ENCODE peak calls at places on chromosomes 3 and 15, in six cellular contexts. K is AG09309; I is lower leg skin; G is CD8-positive, alpha-beta T cell; Z is IMR-90; D is AG09319. V is an unnamed sample.

GRCh38 chr3:87873136-87873535 is 185.7 kb downstream of the CGGBP1 start:
- DNase-seq in K (no peak), I (no peak), G (no peak), Z (no peak), D (no peak), V (no peak)

GRCh38 chr15:69016021-69016595 is 1.6 kb downstream of the NOX5 start:
- DNase-seq in K (no peak), I (peak), G (no peak), Z (no peak), D (no peak), V (no peak)

GRCh38 chr3:62622553-62623174 is 249.3 kb upstream of the FEZF2 start:
- DNase-seq in K (no peak), I (no peak), G (no peak), Z (peak), D (peak), V (peak)

GRCh38 chr15:64361259-64361658 is 5.3 kb upstream of the CSNK1G1 start:
- DNase-seq in K (no peak), I (no peak), G (no peak), Z (no peak), D (no peak), V (no peak)

GRCh38 chr3:120095226-120096165 is 1.2 kb upstream of the GSK3B start:
- DNase-seq in K (peak), I (peak), G (peak), Z (peak), D (peak), V (peak)

GRCh38 chr15:40984963-40985362 is 31.7 kb downstream of the CHAC1 start:
- DNase-seq in K (peak), I (peak), G (no peak), Z (peak), D (peak), V (no peak)

GRCh38 chr3:132253262-132253878 is 63.8 kb upstream of the ACP3 start:
- DNase-seq in K (peak), I (no peak), G (no peak), Z (peak), D (peak), V (peak)

GRCh38 chr3:107221856-107222255 is 155.4 kb upstream of the CCDC54 start:
- DNase-seq in K (no peak), I (no peak), G (no peak), Z (peak), D (no peak), V (no peak)

GRCh38 chr3:190366145-190366544 is 21.8 kb upstream of the CLDN16 start:
- DNase-seq in K (no peak), I (no peak), G (no peak), Z (no peak), D (no peak), V (no peak)

GRCh38 chr15:39701988-39702387 is 80.7 kb downstream of the FSIP1 start:
- DNase-seq in K (no peak), I (no peak), G (no peak), Z (no peak), D (no peak), V (no peak)

GRCh38 chr3:152268501-152269422 is at the start of gene MBNL1:
- DNase-seq in K (no peak), I (peak), G (peak), Z (peak), D (no peak), V (peak)

GRCh38 chr3:34176723-34177122 is 378.3 kb downstream of the PDCD6IP start:
- DNase-seq in K (no peak), I (no peak), G (no peak), Z (no peak), D (no peak), V (no peak)

GRCh38 chr3:5122741-5123706 is 932 bp downstream of the ARL8B start:
- DNase-seq in K (no peak), I (peak), G (no peak), Z (peak), D (peak), V (no peak)

GRCh38 chr3:77320514-77320913 is 280.6 kb downstream of the ROBO2 start:
- DNase-seq in K (no peak), I (no peak), G (no peak), Z (peak), D (no peak), V (no peak)

GRCh38 chr15:80749589-80749988 is 29.6 kb upstream of the CEMIP start:
- DNase-seq in K (no peak), I (no peak), G (no peak), Z (peak), D (no peak), V (no peak)

GRCh38 chr3:71559021-71559420 is 24.5 kb downstream of the FOXP1 start:
- DNase-seq in K (no peak), I (no peak), G (no peak), Z (no peak), D (no peak), V (no peak)

GRCh38 chr15:67840747-67841634 is 1.1 kb upstream of the RNU6-1 start:
- DNase-seq in K (no peak), I (no peak), G (no peak), Z (peak), D (no peak), V (no peak)

GRCh38 chr3:165193392-165194268 is 2.6 kb downstream of the SLITRK3 start:
- DNase-seq in K (no peak), I (no peak), G (no peak), Z (no peak), D (no peak), V (no peak)

GRCh38 chr3:52237659-52238172 is 1.2 kb downstream of the TWF2 start:
- DNase-seq in K (peak), I (peak), G (no peak), Z (peak), D (no peak), V (no peak)

GRCh38 chr3:158148218-158148617 is 38.3 kb downstream of the RSRC1 start:
- DNase-seq in K (no peak), I (no peak), G (no peak), Z (peak), D (no peak), V (no peak)

GRCh38 chr3:160981217-160981938 is 123.8 kb downstream of the B3GALNT1 start:
- DNase-seq in K (no peak), I (no peak), G (no peak), Z (no peak), D (no peak), V (no peak)

GRCh38 chr3:126852536-126852935 is 130.4 kb upstream of the PLXNA1 start:
- DNase-seq in K (no peak), I (no peak), G (no peak), Z (no peak), D (no peak), V (no peak)

DNA sequence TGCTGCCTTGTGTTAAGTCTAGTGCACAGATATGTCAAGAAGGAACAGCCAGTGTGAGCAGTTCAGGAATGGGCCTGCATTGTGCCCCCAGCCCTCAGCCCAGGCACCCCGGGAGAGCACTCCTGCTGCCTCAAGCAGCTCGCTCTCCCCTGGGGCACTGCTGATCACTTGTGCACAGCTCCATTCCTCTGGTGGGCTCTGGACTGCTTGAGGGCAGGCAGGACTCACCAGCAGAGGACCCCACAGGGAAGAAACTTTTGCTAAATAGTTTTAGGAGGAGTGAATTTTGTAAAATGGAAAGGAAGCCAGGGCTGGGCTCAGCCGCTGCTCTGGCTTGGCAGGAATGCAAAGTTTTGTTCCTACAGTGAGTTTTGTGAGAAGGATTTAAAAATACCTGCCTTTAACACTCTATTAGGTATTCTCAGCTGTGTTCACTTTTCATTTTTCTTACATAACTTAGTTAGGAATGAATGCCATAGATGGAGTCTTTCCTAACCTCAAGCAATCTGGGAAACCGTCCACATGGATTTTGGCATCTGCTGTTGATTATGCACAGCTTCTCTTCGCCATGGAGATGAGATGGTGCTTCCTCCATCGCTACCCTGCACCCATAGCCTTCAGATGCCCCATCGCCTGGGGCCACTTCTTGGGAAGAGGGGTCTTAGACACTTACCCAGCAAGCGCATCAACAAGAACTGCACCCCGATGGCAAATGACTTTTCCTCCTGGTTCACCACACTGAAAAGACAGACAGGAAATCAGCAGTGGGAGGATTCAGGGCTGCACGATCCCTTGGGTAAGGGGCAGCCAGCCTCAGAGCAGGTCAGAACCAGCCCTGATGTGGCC is 42.3 kb upstream of the RAB6B start:
- DNase-seq in K (peak), I (peak), G (no peak), Z (peak), D (peak), V (no peak)
- TF ChIP-seq CTCF in K (no peak), I (no peak), G (no peak), Z (no peak), D (peak), V (no peak)

GRCh38 chr15:78914027-78914764 is 30.6 kb downstream of the CTSH start:
- DNase-seq in K (no peak), I (peak), G (no peak), Z (no peak), D (no peak), V (no peak)
- TF ChIP-seq CTCF in K (peak), I (no peak), G (no peak), Z (peak), D (peak), V (peak)

GRCh38 chr15:43511012-43511885 is 6.2 kb upstream of the MAP1A start:
- DNase-seq in K (no peak), I (peak), G (no peak), Z (no peak), D (no peak), V (peak)
- TF ChIP-seq CTCF in K (peak), I (no peak), G (no peak), Z (peak), D (peak), V (no peak)

DNA sequence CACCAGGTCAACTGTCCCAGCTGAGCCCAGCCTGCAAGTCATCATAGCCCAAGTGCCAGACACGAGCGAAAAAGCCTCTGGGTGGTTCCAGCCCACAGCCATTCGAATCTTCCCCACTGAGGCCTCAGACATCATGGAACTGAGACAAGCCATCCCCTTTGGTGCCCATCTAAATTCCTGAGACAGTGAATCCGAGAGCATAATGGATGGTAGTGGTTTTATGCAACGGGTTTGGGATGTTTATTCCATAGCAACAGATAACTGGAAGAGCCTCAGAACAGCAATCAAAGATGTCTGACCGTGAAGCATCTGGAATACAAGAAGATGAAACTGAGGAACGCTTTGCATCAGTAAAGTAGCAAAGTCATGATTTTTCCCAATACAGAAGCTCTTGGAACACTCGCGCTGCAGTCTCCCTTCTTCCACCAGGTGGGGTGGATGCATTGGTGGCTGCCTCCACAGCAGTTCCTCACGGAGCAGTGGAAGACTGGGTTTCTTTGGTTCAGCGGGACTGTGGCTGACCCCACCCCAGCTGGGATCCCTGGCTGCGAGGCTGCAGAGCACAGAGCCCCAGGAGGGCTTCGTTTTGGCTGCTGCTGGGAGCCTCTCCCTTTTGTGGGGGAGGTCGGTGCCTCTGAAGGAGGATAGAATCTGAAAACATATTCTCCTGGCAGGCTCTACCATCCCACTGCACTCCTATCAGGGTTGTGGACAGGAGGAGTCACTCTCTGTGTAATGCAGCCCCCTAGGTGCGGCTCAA is 26.4 kb upstream of the PDE8A start:
- DNase-seq in K (peak), I (peak), G (no peak), Z (peak), D (peak), V (peak)
- TF ChIP-seq CTCF in K (peak), I (no peak), G (peak), Z (peak), D (peak), V (peak)

GRCh38 chr3:31977736-31978135 is 3.3 kb downstream of the OSBPL10 start:
- DNase-seq in K (no peak), I (no peak), G (no peak), Z (no peak), D (no peak), V (no peak)

GRCh38 chr3:31981206-31982181 is at the start of the genes OSBPL10 and ZNF860:
- DNase-seq in K (peak), I (peak), G (no peak), Z (peak), D (peak), V (peak)

GRCh38 chr3:31978553-31978952 is 2.5 kb downstream of the OSBPL10 start:
- DNase-seq in K (no peak), I (no peak), G (no peak), Z (no peak), D (no peak), V (no peak)

GRCh38 chr3:31979006-31979697 is 1.9 kb downstream of the OSBPL10 start:
- DNase-seq in K (no peak), I (no peak), G (no peak), Z (no peak), D (no peak), V (no peak)

DNA sequence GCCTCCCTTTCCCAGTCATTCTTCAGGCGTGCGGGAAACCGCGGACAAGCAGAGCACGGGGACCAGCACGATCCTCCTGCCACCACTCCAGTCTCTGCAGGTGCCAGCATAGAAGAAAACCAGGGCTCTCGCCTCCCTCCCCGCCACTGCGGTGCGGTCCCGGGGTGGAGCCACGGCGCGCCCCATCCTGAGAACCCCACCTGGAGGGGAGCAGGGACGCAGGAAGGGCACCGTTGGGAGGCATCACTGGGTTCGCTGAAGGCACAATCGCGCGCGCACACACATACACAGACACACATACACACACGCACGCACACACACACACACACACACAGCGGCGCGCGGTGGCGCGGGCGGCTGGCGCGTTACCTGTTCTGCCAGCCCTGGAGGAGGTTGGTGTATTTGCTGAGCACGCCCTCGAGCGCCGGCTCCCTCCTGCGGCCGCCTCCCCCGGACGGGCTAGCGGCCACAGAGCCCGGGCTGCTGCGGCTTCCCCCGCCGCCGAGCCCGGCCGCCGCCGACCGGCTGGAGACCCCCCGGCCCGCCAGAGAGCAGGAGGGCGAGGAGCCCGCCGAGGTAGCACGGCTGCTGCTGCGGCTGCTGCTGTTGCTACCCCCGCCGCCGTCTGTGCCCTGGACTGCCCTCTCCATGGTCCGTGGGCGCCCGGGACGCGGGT is 394 bp downstream of the OSBPL10 start:
- DNase-seq in K (no peak), I (peak), G (no peak), Z (peak), D (no peak), V (peak)
- TF ChIP-seq CTCF in K (no peak), I (no peak), G (no peak), Z (peak), D (no peak), V (no peak)

GRCh38 chr3:29410660-29411405 is 130.0 kb downstream of the RBMS3 start:
- DNase-seq in K (no peak), I (no peak), G (no peak), Z (no peak), D (no peak), V (no peak)

GRCh38 chr3:29415824-29416223 is 135.0 kb downstream of the RBMS3 start:
- DNase-seq in K (no peak), I (no peak), G (no peak), Z (peak), D (no peak), V (no peak)

GRCh38 chr3:29420106-29420505 is 139.2 kb downstream of the RBMS3 start:
- DNase-seq in K (no peak), I (no peak), G (no peak), Z (peak), D (no peak), V (no peak)

GRCh38 chr3:29412117-29412516 is 131.2 kb downstream of the RBMS3 start:
- DNase-seq in K (no peak), I (no peak), G (no peak), Z (peak), D (no peak), V (no peak)

DNA sequence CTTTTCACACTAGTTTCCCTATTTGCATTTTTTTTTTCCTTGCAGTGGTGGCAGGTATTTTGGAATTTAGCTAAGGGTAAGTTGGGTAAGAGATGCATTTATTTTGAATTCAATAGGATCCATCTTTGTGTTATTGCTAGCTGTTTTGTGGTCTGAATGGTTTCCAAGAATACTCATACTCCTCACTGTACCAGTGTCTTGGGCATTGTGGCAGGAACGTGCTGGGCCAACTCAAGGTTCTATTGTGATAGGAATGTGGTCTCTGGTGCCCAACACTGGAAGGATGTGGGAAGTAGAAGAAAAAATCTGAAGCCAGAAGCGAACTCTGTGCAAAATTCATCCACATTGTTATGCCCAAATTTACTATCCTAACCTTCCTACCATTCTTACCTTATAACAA is 135.6 kb downstream of the RBMS3 start:
- DNase-seq in K (no peak), I (no peak), G (no peak), Z (no peak), D (no peak), V (no peak)
- TF ChIP-seq CTCF in K (no peak), I (no peak), G (no peak), Z (no peak), D (no peak), V (no peak)

GRCh38 chr3:168044049-168044448 is 51.7 kb downstream of the GOLIM4 start:
- DNase-seq in K (no peak), I (no peak), G (no peak), Z (no peak), D (no peak), V (peak)

GRCh38 chr3:168036654-168037419 is 58.9 kb downstream of the GOLIM4 start:
- DNase-seq in K (no peak), I (no peak), G (no peak), Z (no peak), D (no peak), V (no peak)

GRCh38 chr3:168040624-168041208 is 55.0 kb downstream of the GOLIM4 start:
- DNase-seq in K (peak), I (no peak), G (no peak), Z (peak), D (peak), V (peak)
- TF ChIP-seq CTCF in K (peak), I (no peak), G (no peak), Z (peak), D (peak), V (peak)

DNA sequence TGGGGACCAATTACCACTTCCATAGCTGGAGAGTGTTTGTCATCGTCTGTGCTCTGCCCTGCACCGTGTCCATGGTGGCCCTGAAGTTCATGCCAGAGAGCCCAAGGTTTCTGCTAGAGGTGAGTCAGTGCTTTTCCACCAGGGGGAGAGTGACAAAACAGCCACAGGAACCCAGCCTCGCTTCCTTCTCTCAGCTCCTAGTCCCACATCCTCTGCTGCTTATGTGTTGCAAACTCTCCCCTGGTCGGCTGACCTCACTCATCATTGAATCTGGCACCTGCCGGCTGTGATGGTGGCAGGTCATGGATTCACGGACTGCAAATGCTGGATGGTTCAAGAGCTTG is 158.4 kb downstream of the SV2B start:
- DNase-seq in K (no peak), I (no peak), G (no peak), Z (no peak), D (no peak), V (peak)
- TF ChIP-seq CTCF in K (no peak), I (no peak), G (no peak), Z (no peak), D (no peak), V (peak)

DNA sequence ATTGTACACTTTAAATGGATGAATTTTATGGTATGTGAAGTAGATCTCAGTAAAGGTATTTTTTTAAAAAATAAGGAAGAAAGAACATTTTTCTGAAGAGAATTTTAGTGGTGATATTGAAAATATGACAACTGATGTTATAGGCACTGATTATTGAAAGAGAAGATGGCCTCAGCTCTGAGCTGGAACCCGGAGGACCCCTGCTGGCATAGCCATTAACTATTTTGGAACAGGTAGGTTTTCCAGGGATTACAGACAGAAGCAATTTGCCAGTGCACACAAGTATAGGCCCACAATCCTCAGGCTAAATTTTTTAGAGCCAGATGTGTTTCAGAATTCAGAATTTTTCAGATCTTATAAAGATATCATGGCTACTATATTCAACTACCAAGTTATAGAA is 315.9 kb upstream of the GPR149 start:
- DNase-seq in K (no peak), I (no peak), G (no peak), Z (no peak), D (no peak), V (no peak)
- TF ChIP-seq CTCF in K (no peak), I (no peak), G (no peak), Z (no peak), D (peak), V (no peak)

V was measured in endothelial cell.